ENCODE peak calls at places on chromosomes 4 and X, in eight cellular contexts. L is kidney; G is HEK293T; U is NCI-H526; Y is stimulated activated CD4-positive, alpha-beta T cell treated with anti-CD3 and anti-CD28 coated beads, Interleukin-15, amount 100 ng/mL, for 1 hour; C is stromal cell of bone marrow; T is activated naive CD8-positive, alpha-beta T cell treated with anti-CD3 and anti-CD28 coated beads, Interleukin-2, amount 50 U/mL, for 24 hours; S is GM23248. Q is an unnamed sample.

GRCh38 chrX:78092296-78092695 is 11.8 kb upstream of the PGK1 start:
- DNase-seq in L (no peak), G (peak), T (no peak), Y (no peak), U (no peak), S (peak), C (peak), Q (no peak)

GRCh38 chr4:172514011-172514410 is 654.6 kb upstream of the GALNT7 start:
- DNase-seq in S (no peak), L (no peak), G (no peak), T (no peak), Y (no peak), U (no peak), C (no peak), Q (no peak)

GRCh38 chr4:156052116-156052515 is 98.5 kb upstream of the CTSO start:
- DNase-seq in T (no peak), Y (no peak), S (no peak), U (no peak), G (no peak), C (no peak), L (no peak), Q (no peak)

GRCh38 chrX:19728915-19729314 is 158.5 kb downstream of the SH3KBP1 start:
- DNase-seq in C (no peak), L (no peak), U (no peak), Y (no peak), S (no peak), G (no peak), T (no peak), Q (no peak)

GRCh38 chrX:54695231-54695630 is 102.8 kb downstream of the ITIH6 start:
- DNase-seq in G (no peak), U (no peak), S (peak), Y (no peak), L (no peak), C (peak), T (no peak), Q (no peak)

GRCh38 chr4:84324850-84325249 is 174.2 kb downstream of the NKX6-1 start:
- DNase-seq in U (no peak), Y (no peak), T (no peak), G (no peak), L (no peak), S (no peak), C (no peak), Q (no peak)

GRCh38 chrX:18075603-18076002 is 145.1 kb downstream of the BEND2 start:
- DNase-seq in C (no peak), L (no peak), S (no peak), U (no peak), G (no peak), T (no peak), Y (no peak), Q (peak)

GRCh38 chrX:119734897-119735339 is 23.5 kb upstream of the SOWAHD start:
- DNase-seq in U (no peak), L (peak), C (no peak), Y (no peak), G (peak), T (no peak), S (peak), Q (peak)

GRCh38 chr4:183205193-183205592 is 106.1 kb downstream of the WWC2 start:
- DNase-seq in S (no peak), T (no peak), Y (no peak), U (no peak), G (no peak), C (no peak), L (no peak), Q (no peak)

GRCh38 chrX:106378616-106379015 is 210.5 kb downstream of the PWWP3B start:
- DNase-seq in L (no peak), G (no peak), Y (no peak), T (no peak), U (no peak), C (no peak), S (no peak), Q (no peak)

GRCh38 chr4:94253036-94253435 is 45.4 kb downstream of the SMARCAD1 start:
- DNase-seq in C (no peak), L (no peak), U (no peak), Y (no peak), S (no peak), T (no peak), G (no peak), Q (no peak)

GRCh38 chrX:132855760-132856341 is 102.6 kb downstream of the HS6ST2 start:
- DNase-seq in S (no peak), G (no peak), U (no peak), L (no peak), C (no peak), T (no peak), Y (no peak), Q (no peak)

Q was measured in NCI-H2107.